ENCODE peak calls at places on chromosomes 12 and 14, in nine cellular contexts. Y is GM12878, P is breast epithelium, Q is IMR-90, F is H1, J is uterus, N is heart left ventricle, Z is H54, L is stomach. I is an unnamed sample.

GRCh38 chr14:54664961-54665360 is 98.0 kb downstream of the SAMD4A start:
- DNase-seq in Z (no peak), J (no peak), P (no peak), Q (no peak), N (no peak), L (no peak), F (no peak), Y (no peak), I (no peak)

GRCh38 chr14:22770481-22771187 is 4.1 kb downstream of the OXA1L start:
- DNase-seq in Z (no peak), F (no peak), J (no peak), Y (no peak), Q (no peak), L (no peak), N (no peak), P (no peak), I (no peak)

GRCh38 chr12:121278450-121279375 is 17.8 kb downstream of the CAMKK2 start:
- DNase-seq in F (no peak), P (no peak), J (no peak), Y (no peak), Q (peak; percentile 74), Z (no peak), N (no peak), L (no peak), I (peak; percentile 65)

GRCh38 chr14:77495354-77495753 is 3.3 kb downstream of the ISM2 start:
- DNase-seq in L (no peak), Q (no peak), Y (no peak), Z (no peak), P (no peak), J (no peak), F (no peak), N (no peak), I (no peak)

GRCh38 chr12:131102991-131103609 is 149.4 kb downstream of the ADGRD1 start:
- DNase-seq in L (peak; percentile 26), Q (no peak), N (no peak), J (peak; percentile 7), F (no peak), Z (no peak), P (no peak), Y (no peak), I (no peak)

GRCh38 chr12:51000245-51000644 is 25.9 kb downstream of the SLC11A2 start:
- DNase-seq in L (no peak), N (no peak), P (no peak), F (no peak), Y (no peak), Z (peak; percentile 59), J (no peak), Q (peak; percentile 83), I (no peak)

GRCh38 chr12:19707948-19708409 is 268.7 kb downstream of the AEBP2 start:
- DNase-seq in Z (no peak), F (no peak), P (no peak), Q (peak; percentile 93), Y (no peak), J (no peak), L (no peak), N (no peak), I (no peak)

GRCh38 chr14:54772451-54772881 is 130.2 kb downstream of the GCH1 start:
- DNase-seq in F (no peak), L (no peak), P (no peak), Y (no peak), J (no peak), N (no peak), Z (no peak), Q (peak; percentile 59), I (no peak)

GRCh38 chr14:52363001-52363704 is 49.0 kb downstream of the PTGER2 start:
- DNase-seq in N (no peak), Z (no peak), J (no peak), P (no peak), Q (no peak), L (no peak), F (no peak), Y (no peak), I (no peak)

GRCh38 chr14:70585221-70585620 is 15.2 kb downstream of the MED6 start:
- DNase-seq in J (no peak), Y (no peak), Q (peak; percentile 7), L (no peak), Z (no peak), N (no peak), F (no peak), P (no peak), I (no peak)

GRCh38 chr12:22443379-22444316 is 100.7 kb downstream of the C2CD5 start:
- DNase-seq in F (peak; percentile 39), N (peak; percentile 49), Z (peak; percentile 23), J (peak; percentile 56), L (peak; percentile 69), Y (peak; percentile 15), Q (peak; percentile 79), P (peak; percentile 49), I (peak; percentile 83)

GRCh38 chr14:103520269-103520656 is 2.4 kb downstream of the CKB start:
- DNase-seq in P (no peak), Q (no peak), Y (no peak), Z (no peak), J (no peak), N (no peak), L (no peak), F (no peak), I (no peak)

GRCh38 chr12:112606611-112607366 is 184.8 kb upstream of the RPH3A start:
- DNase-seq in N (no peak), Z (no peak), J (no peak), Q (no peak), L (no peak), Y (no peak), P (no peak), F (no peak), I (no peak)

GRCh38 chr12:12010277-12011031 is 60.3 kb upstream of the BCL2L14 start:
- DNase-seq in F (no peak), Y (peak; percentile 94), J (no peak), Z (no peak), N (peak; percentile 65), Q (peak; percentile 61), P (peak; percentile 46), L (no peak), I (peak; percentile 69)

GRCh38 chr14:100898935-100899840 is 4.3 kb downstream of the RTL1 start:
- DNase-seq in J (no peak), Y (no peak), L (no peak), Q (no peak), Z (no peak), F (no peak), P (peak; percentile 17), N (no peak), I (peak; percentile 84)

GRCh38 chr12:47725893-47726292 is 603 bp upstream of the ENDOU start:
- DNase-seq in Z (no peak), F (no peak), Y (no peak), Q (peak; percentile 89), N (no peak), L (no peak), J (no peak), P (no peak), I (no peak)

GRCh38 chr12:102629262-102629888 is 149.0 kb upstream of the IGF1 start:
- DNase-seq in J (no peak), Q (peak; percentile 45), Z (no peak), N (no peak), L (no peak), F (no peak), P (no peak), Y (no peak), I (no peak)

DNA sequence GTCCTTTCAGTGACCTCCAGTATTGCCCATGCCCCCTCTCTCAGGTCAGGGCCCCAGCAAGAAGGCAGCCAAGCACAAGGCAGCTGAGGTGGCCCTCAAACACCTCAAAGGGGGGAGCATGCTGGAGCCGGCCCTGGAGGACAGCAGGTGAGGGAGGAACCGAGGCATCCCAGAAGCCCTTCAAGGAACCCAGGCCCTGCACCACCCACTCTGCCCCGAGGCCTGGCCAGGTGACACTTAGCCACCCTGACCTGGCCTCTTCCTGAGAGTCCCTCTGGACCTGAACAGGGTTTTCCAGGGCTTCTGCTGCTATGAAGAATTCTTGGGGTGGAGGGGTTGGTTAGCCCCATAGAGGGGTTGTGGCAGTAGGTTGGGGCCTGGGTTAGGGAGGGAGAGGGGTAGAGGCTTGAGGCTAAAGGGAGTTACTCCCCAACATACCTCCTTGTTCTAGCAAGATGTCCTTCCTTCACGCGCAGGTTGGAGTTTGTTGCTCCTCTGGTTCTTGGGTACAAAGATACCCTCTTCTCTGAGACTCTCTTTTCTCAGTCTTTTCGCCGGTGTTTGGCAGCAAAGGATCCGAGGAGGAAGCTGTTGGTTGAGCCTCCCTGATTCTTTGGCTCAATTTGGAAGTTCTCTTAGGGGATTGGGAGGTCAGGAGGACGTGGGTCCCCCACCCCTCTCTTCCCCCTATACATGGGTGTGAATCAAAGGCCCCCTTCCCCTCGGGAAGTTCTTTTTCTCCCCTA is 2.1 kb downstream of the TARBP2 start:
- DNase-seq in Y (no peak), L (no peak), Q (no peak), Z (no peak), P (no peak), J (peak; percentile 18), F (no peak), N (no peak), I (no peak)
- TF ChIP-seq POLR2A in Y (no peak), L (no peak), Q (no peak), Z (no peak), P (no peak), J (no peak), F (no peak), N (no peak), I (no peak)

GRCh38 chr14:65239143-65239672 is 136.9 kb upstream of the MAX start:
- DNase-seq in P (no peak), J (no peak), F (no peak), Q (peak; percentile 77), L (no peak), Y (no peak), Z (no peak), N (peak; percentile 31), I (no peak)
- TF ChIP-seq POLR2A in P (no peak), J (no peak), F (no peak), Q (no peak), L (no peak), Y (no peak), Z (no peak), N (no peak), I (no peak)

DNA sequence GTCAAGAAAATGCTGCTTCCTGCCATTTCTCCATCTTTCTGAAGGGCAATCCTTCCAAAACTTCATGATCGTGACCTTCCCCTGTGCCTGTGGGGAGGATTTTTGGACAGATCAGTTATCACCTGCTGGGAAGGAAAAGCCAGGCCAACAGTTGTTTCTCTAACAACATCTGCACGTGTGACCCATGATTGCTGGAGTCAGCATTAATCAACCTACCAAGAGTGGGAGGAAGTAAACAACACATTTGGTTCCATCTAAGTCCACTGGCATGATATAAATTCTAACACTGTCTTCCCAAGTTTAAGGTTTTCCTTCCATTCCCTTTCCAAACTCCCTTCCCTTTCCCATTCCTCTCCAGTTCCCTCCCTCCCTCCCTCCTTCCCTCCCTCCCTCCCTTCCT is 172.7 kb downstream of the APAF1 start:
- DNase-seq in P (no peak), N (no peak), F (no peak), Q (no peak), Y (no peak), L (no peak), Z (no peak), J (no peak), I (no peak)
- TF ChIP-seq POLR2A in P (no peak), N (no peak), F (no peak), Q (no peak), Y (no peak), L (no peak), Z (no peak), J (no peak), I (no peak)

GRCh38 chr14:73741386-73741875 is 27.2 kb upstream of the PNMA1 start:
- DNase-seq in L (peak; percentile 79), P (no peak), F (peak; percentile 47), N (peak; percentile 89), Z (peak; percentile 93), J (peak; percentile 78), Q (peak; percentile 66), Y (no peak), I (no peak)
- TF ChIP-seq POLR2A in L (no peak), P (no peak), F (no peak), N (no peak), Z (no peak), J (no peak), Q (no peak), Y (no peak), I (no peak)

I was measured in adrenal gland.